ENCODE peak calls at places on chromosome 20, in five cellular contexts. I is GM04504, F is fibroblast of mammary gland, O is testis, H is nucleus accumbens. K is an unnamed sample.

GRCh38 chr20:50517817-50518154 is 7.6 kb downstream of the PTPN1 start:
- DNase-seq in I (no peak), F (no peak), O (no peak), H (no peak), K (no peak)

GRCh38 chr20:38872491-38873049 is 53.6 kb upstream of the FAM83D start:
- DNase-seq in I (no peak), F (no peak), O (no peak), H (no peak), K (no peak)

GRCh38 chr20:3671986-3672863 is 9.0 kb upstream of the GFRA4 start:
- DNase-seq in I (no peak), F (no peak), O (no peak), H (no peak), K (peak)

GRCh38 chr20:32574296-32575226 is 10.6 kb downstream of the NOL4L start:
- DNase-seq in I (peak), F (peak), O (peak), H (no peak), K (no peak)

GRCh38 chr20:62984666-62985065 is 22.1 kb downstream of the BHLHE23 start:
- DNase-seq in I (no peak), F (no peak), O (no peak), H (peak), K (no peak)

GRCh38 chr20:29123861-29124260 is 2133.6 kb upstream of the DEFB115 start:
- DNase-seq in I (no peak), F (no peak), O (no peak), H (no peak), K (no peak)

GRCh38 chr20:24106801-24107158 is 118.2 kb upstream of the GGTLC1 start:
- DNase-seq in I (no peak), F (no peak), O (no peak), H (no peak), K (no peak)

GRCh38 chr20:48750941-48751620 is 76.7 kb downstream of the PREX1 start:
- DNase-seq in I (no peak), F (no peak), O (peak), H (peak), K (peak)

GRCh38 chr20:54475334-54476287 is at the start of gene DOK5:
- DNase-seq in I (no peak), F (peak), O (peak), H (peak), K (peak)

GRCh38 chr20:3818155-3819151 is 1.9 kb upstream of the AP5S1 start:
- DNase-seq in I (peak), F (peak), O (peak), H (no peak), K (peak)

GRCh38 chr20:46243707-46244628 is 64.3 kb downstream of the CDH22 start:
- DNase-seq in I (no peak), F (peak), O (no peak), H (no peak), K (no peak)

GRCh38 chr20:7790189-7790588 is 150.1 kb downstream of the HAO1 start:
- DNase-seq in I (peak), F (peak), O (no peak), H (no peak), K (no peak)

GRCh38 chr20:16020971-16021370 is 552.3 kb downstream of the KIF16B start:
- DNase-seq in I (no peak), F (peak), O (no peak), H (no peak), K (no peak)